ENCODE peak calls at places on chromosomes 13 and 19, in eight cellular contexts. One of them, this sample, is unnamed.
A peak's percentile ranks its signal among the peaks of the same experiment; 100 is the strongest.

GRCh38 chr19:12806242-12807131 is at the start of gene RNASEH2A:
- DNase-seq in SK-N-SH: peak; percentile 95
- DNase-seq in WTC11: peak; percentile 91
- DNase-seq in A549: peak; percentile 86
- DNase-seq in NB4: peak; percentile 94
- DNase-seq in HepG2: peak; percentile 70
- DNase-seq in K562: peak; percentile 92
- DNase-seq in H1: no peak
- DNase-seq in this sample: peak; percentile 88

GRCh38 chr19:18205180-18205915 is 1.5 kb upstream of the RAB3A start:
- DNase-seq in SK-N-SH: peak; percentile 77
- DNase-seq in WTC11: peak; percentile 68
- DNase-seq in A549: no peak
- DNase-seq in NB4: peak; percentile 64
- DNase-seq in HepG2: no peak
- DNase-seq in K562: peak; percentile 75
- DNase-seq in H1: no peak
- DNase-seq in this sample: peak; percentile 72

GRCh38 chr13:73335226-73335625 is 276.4 kb downstream of the KLF5 start:
- DNase-seq in SK-N-SH: no peak
- DNase-seq in WTC11: no peak
- DNase-seq in A549: peak; percentile 79
- DNase-seq in NB4: peak; percentile 10
- DNase-seq in HepG2: no peak
- DNase-seq in K562: no peak
- DNase-seq in H1: no peak
- DNase-seq in this sample: peak; percentile 57

GRCh38 chr19:7533281-7533819 is 2.2 kb upstream of the PNPLA6 start:
- DNase-seq in SK-N-SH: no peak
- DNase-seq in WTC11: peak; percentile 66
- DNase-seq in A549: peak; percentile 66
- DNase-seq in NB4: no peak
- DNase-seq in HepG2: no peak
- DNase-seq in K562: no peak
- DNase-seq in H1: no peak
- DNase-seq in this sample: peak; percentile 51

GRCh38 chr13:47474326-47474725 is 526.7 kb downstream of the SUCLA2 start:
- DNase-seq in SK-N-SH: no peak
- DNase-seq in WTC11: no peak
- DNase-seq in A549: no peak
- DNase-seq in NB4: no peak
- DNase-seq in HepG2: no peak
- DNase-seq in K562: no peak
- DNase-seq in H1: no peak
- DNase-seq in this sample: no peak

GRCh38 chr13:90445179-90445578 is 902.3 kb upstream of the MIR17HG start:
- DNase-seq in SK-N-SH: no peak
- DNase-seq in WTC11: no peak
- DNase-seq in A549: peak; percentile 82
- DNase-seq in NB4: no peak
- DNase-seq in HepG2: no peak
- DNase-seq in K562: no peak
- DNase-seq in H1: peak; percentile 31
- DNase-seq in this sample: peak; percentile 61

GRCh38 chr13:33751151-33751550 is 66.8 kb upstream of the RFC3 start:
- DNase-seq in SK-N-SH: no peak
- DNase-seq in WTC11: no peak
- DNase-seq in A549: no peak
- DNase-seq in NB4: no peak
- DNase-seq in HepG2: no peak
- DNase-seq in K562: no peak
- DNase-seq in H1: no peak
- DNase-seq in this sample: no peak

GRCh38 chr19:5880604-5881078 is 10.3 kb upstream of the FUT5 start:
- DNase-seq in SK-N-SH: no peak
- DNase-seq in WTC11: peak; percentile 29
- DNase-seq in A549: peak; percentile 63
- DNase-seq in NB4: no peak
- DNase-seq in HepG2: peak; percentile 90
- DNase-seq in K562: no peak
- DNase-seq in H1: no peak
- DNase-seq in this sample: no peak

GRCh38 chr13:35797946-35798345 is 321.5 kb upstream of the MAB21L1 start:
- DNase-seq in SK-N-SH: no peak
- DNase-seq in WTC11: no peak
- DNase-seq in A549: no peak
- DNase-seq in NB4: no peak
- DNase-seq in HepG2: no peak
- DNase-seq in K562: no peak
- DNase-seq in H1: no peak
- DNase-seq in this sample: no peak

GRCh38 chr13:95156208-95156607 is 145.0 kb downstream of the ABCC4 start:
- DNase-seq in SK-N-SH: peak; percentile 16
- DNase-seq in WTC11: no peak
- DNase-seq in A549: peak; percentile 41
- DNase-seq in NB4: peak; percentile 6
- DNase-seq in HepG2: peak; percentile 6
- DNase-seq in K562: no peak
- DNase-seq in H1: no peak
- DNase-seq in this sample: peak; percentile 50

GRCh38 chr19:2061936-2062729 is 11.1 kb upstream of the MKNK2 start:
- DNase-seq in SK-N-SH: no peak
- DNase-seq in WTC11: no peak
- DNase-seq in A549: no peak
- DNase-seq in NB4: no peak
- DNase-seq in HepG2: peak; percentile 33
- DNase-seq in K562: peak; percentile 32
- DNase-seq in H1: no peak
- DNase-seq in this sample: no peak

GRCh38 chr19:2063824-2064223 is 12.8 kb upstream of the MKNK2 start:
- DNase-seq in SK-N-SH: no peak
- DNase-seq in WTC11: no peak
- DNase-seq in A549: no peak
- DNase-seq in NB4: no peak
- DNase-seq in HepG2: no peak
- DNase-seq in K562: no peak
- DNase-seq in H1: no peak
- DNase-seq in this sample: no peak

GRCh38 chr19:2064395-2064787 is 13.3 kb upstream of the MKNK2 start:
- DNase-seq in SK-N-SH: no peak
- DNase-seq in WTC11: no peak
- DNase-seq in A549: no peak
- DNase-seq in NB4: no peak
- DNase-seq in HepG2: no peak
- DNase-seq in K562: no peak
- DNase-seq in H1: no peak
- DNase-seq in this sample: no peak

GRCh38 chr19:2061093-2061935 is 10.3 kb upstream of the MKNK2 start:
- DNase-seq in SK-N-SH: peak; percentile 99
- DNase-seq in WTC11: peak; percentile 99
- DNase-seq in A549: peak; percentile 98
- DNase-seq in NB4: peak; percentile 95
- DNase-seq in HepG2: peak; percentile 97
- DNase-seq in K562: peak; percentile 99
- DNase-seq in H1: peak; percentile 93
- DNase-seq in this sample: peak; percentile 98

GRCh38 chr19:2062770-2063169 is 11.7 kb upstream of the MKNK2 start:
- DNase-seq in SK-N-SH: no peak
- DNase-seq in WTC11: no peak
- DNase-seq in A549: no peak
- DNase-seq in NB4: no peak
- DNase-seq in HepG2: no peak
- DNase-seq in K562: no peak
- DNase-seq in H1: no peak
- DNase-seq in this sample: no peak
- TF ChIP-seq MAX in SK-N-SH: no peak
- TF ChIP-seq MAX in WTC11: no peak
- TF ChIP-seq MAX in A549: no peak
- TF ChIP-seq MAX in NB4: no peak
- TF ChIP-seq MAX in HepG2: no peak
- TF ChIP-seq MAX in K562: no peak
- TF ChIP-seq MAX in H1: no peak
- TF ChIP-seq MAX in this sample: no peak

GRCh38 chr13:51032831-51033230 is 78.2 kb downstream of the C13orf42 start:
- DNase-seq in SK-N-SH: no peak
- DNase-seq in WTC11: no peak
- DNase-seq in A549: no peak
- DNase-seq in NB4: no peak
- DNase-seq in HepG2: no peak
- DNase-seq in K562: no peak
- DNase-seq in H1: no peak
- DNase-seq in this sample: no peak

GRCh38 chr13:51035469-51035868 is 75.6 kb downstream of the C13orf42 start:
- DNase-seq in SK-N-SH: no peak
- DNase-seq in WTC11: no peak
- DNase-seq in A549: no peak
- DNase-seq in NB4: no peak
- DNase-seq in HepG2: no peak
- DNase-seq in K562: no peak
- DNase-seq in H1: no peak
- DNase-seq in this sample: no peak

GRCh38 chr13:51034906-51035305 is 76.2 kb downstream of the C13orf42 start:
- DNase-seq in SK-N-SH: no peak
- DNase-seq in WTC11: no peak
- DNase-seq in A549: no peak
- DNase-seq in NB4: no peak
- DNase-seq in HepG2: no peak
- DNase-seq in K562: no peak
- DNase-seq in H1: no peak
- DNase-seq in this sample: no peak

GRCh38 chr13:51027644-51028043 is 83.4 kb downstream of the C13orf42 start:
- DNase-seq in SK-N-SH: no peak
- DNase-seq in WTC11: no peak
- DNase-seq in A549: no peak
- DNase-seq in NB4: no peak
- DNase-seq in HepG2: no peak
- DNase-seq in K562: no peak
- DNase-seq in H1: no peak
- DNase-seq in this sample: no peak

GRCh38 chr13:51033431-51034185 is 77.5 kb downstream of the C13orf42 start:
- DNase-seq in SK-N-SH: no peak
- DNase-seq in WTC11: no peak
- DNase-seq in A549: no peak
- DNase-seq in NB4: no peak
- DNase-seq in HepG2: no peak
- DNase-seq in K562: no peak
- DNase-seq in H1: no peak
- DNase-seq in this sample: no peak
- TF ChIP-seq MAX in SK-N-SH: no peak
- TF ChIP-seq MAX in WTC11: no peak
- TF ChIP-seq MAX in A549: no peak
- TF ChIP-seq MAX in NB4: no peak
- TF ChIP-seq MAX in HepG2: no peak
- TF ChIP-seq MAX in K562: no peak
- TF ChIP-seq MAX in H1: no peak
- TF ChIP-seq MAX in this sample: no peak

GRCh38 chr13:42709276-42709675 is 72.1 kb upstream of the FAM216B start:
- DNase-seq in SK-N-SH: no peak
- DNase-seq in WTC11: no peak
- DNase-seq in A549: no peak
- DNase-seq in NB4: no peak
- DNase-seq in HepG2: no peak
- DNase-seq in K562: no peak
- DNase-seq in H1: no peak
- DNase-seq in this sample: no peak

GRCh38 chr13:42706286-42706685 is 75.1 kb upstream of the FAM216B start:
- DNase-seq in SK-N-SH: no peak
- DNase-seq in WTC11: no peak
- DNase-seq in A549: no peak
- DNase-seq in NB4: no peak
- DNase-seq in HepG2: no peak
- DNase-seq in K562: no peak
- DNase-seq in H1: no peak
- DNase-seq in this sample: no peak

GRCh38 chr13:42708391-42708790 is 73.0 kb upstream of the FAM216B start:
- DNase-seq in SK-N-SH: no peak
- DNase-seq in WTC11: no peak
- DNase-seq in A549: no peak
- DNase-seq in NB4: no peak
- DNase-seq in HepG2: no peak
- DNase-seq in K562: no peak
- DNase-seq in H1: no peak
- DNase-seq in this sample: no peak

GRCh38 chr13:42707596-42707995 is 73.8 kb upstream of the FAM216B start:
- DNase-seq in SK-N-SH: no peak
- DNase-seq in WTC11: no peak
- DNase-seq in A549: no peak
- DNase-seq in NB4: no peak
- DNase-seq in HepG2: no peak
- DNase-seq in K562: no peak
- DNase-seq in H1: no peak
- DNase-seq in this sample: no peak

DNA sequence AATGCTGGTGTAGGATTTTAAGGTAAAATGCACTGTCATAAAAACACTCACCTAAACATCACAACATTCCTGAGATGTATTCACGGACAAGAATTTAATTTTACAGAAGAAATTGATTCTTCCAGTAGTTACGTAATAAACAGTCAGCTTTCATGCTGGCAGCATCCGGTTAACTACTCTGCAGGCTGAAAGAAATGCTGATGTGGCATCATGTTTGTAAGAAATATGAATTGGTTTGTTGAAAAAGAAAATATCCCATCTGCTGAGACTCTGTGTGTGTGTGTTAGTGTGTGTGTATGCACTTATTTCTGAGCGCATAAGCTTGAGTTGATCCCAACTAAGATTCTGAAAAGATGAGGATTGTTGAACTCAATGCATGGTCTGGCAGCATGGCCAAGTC is 74.4 kb upstream of the FAM216B start:
- DNase-seq in SK-N-SH: no peak
- DNase-seq in WTC11: no peak
- DNase-seq in A549: no peak
- DNase-seq in NB4: no peak
- DNase-seq in HepG2: no peak
- DNase-seq in K562: no peak
- DNase-seq in H1: no peak
- DNase-seq in this sample: no peak
- TF ChIP-seq MAX in SK-N-SH: no peak
- TF ChIP-seq MAX in WTC11: no peak
- TF ChIP-seq MAX in A549: no peak
- TF ChIP-seq MAX in NB4: no peak
- TF ChIP-seq MAX in HepG2: no peak
- TF ChIP-seq MAX in K562: no peak
- TF ChIP-seq MAX in H1: no peak
- TF ChIP-seq MAX in this sample: no peak

DNA sequence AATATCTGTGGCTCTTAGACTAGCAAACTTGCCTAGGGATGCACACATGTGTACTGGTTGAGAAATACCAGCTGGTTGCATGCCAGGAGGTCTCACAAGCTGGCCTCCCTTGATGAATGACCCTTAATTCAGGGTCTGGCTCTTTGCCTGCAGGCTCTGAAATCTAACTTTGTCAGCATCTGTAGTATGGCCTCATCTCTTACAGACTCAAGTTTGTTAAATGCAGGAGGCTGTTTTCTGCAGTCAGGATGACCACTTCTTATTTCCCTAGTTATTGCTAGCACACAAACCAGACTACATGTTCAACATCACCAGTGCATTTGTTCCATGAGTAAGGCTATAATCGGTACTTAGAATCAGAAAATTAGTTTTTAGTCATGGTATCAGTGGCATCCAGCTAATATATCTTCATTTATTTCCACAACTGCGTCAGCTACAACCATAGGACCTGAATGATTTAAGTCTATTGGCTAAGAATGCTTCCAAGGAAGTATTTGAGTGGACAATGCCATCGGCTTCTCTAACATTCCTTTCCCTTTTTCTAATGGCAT is 23.3 kb upstream of the POSTN start:
- DNase-seq in SK-N-SH: no peak
- DNase-seq in WTC11: no peak
- DNase-seq in A549: no peak
- DNase-seq in NB4: no peak
- DNase-seq in HepG2: no peak
- DNase-seq in K562: no peak
- DNase-seq in H1: no peak
- DNase-seq in this sample: no peak
- TF ChIP-seq MAX in SK-N-SH: no peak
- TF ChIP-seq MAX in WTC11: no peak
- TF ChIP-seq MAX in A549: no peak
- TF ChIP-seq MAX in NB4: no peak
- TF ChIP-seq MAX in HepG2: no peak
- TF ChIP-seq MAX in K562: no peak
- TF ChIP-seq MAX in H1: no peak
- TF ChIP-seq MAX in this sample: no peak